ENCODE peak calls at places on chromosomes 7 and 10, in five cellular contexts. X is heart right ventricle, W is H9, R is endothelial cell, Q is transverse colon. T is an unnamed sample.

GRCh38 chr7:131250331-131250730 is 77.3 kb upstream of the MKLN1 start:
- DNase-seq in R (no peak), W (no peak), X (no peak), Q (no peak), T (no peak)

GRCh38 chr7:117019786-117020604 is 66.7 kb downstream of the ST7 start:
- DNase-seq in W (peak; percentile 52), Q (peak; percentile 37), X (peak; percentile 50), R (peak; percentile 61), T (peak; percentile 59)

GRCh38 chr10:59025981-59026730 is 150.3 kb upstream of the PHYHIPL start:
- DNase-seq in X (no peak), R (no peak), Q (no peak), W (peak; percentile 25), T (no peak)

GRCh38 chr10:103792547-103792946 is 62.8 kb downstream of the SH3PXD2A start:
- DNase-seq in Q (no peak), W (no peak), X (no peak), R (no peak), T (no peak)

GRCh38 chr7:88116395-88116794 is 103.4 kb downstream of the SRI start:
- DNase-seq in R (no peak), Q (no peak), W (no peak), X (no peak), T (no peak)

GRCh38 chr10:78727728-78728127 is 341.0 kb upstream of the ZMIZ1 start:
- DNase-seq in W (no peak), R (no peak), Q (no peak), X (peak; percentile 21), T (no peak)

GRCh38 chr10:22321831-22322662 is 1.1 kb downstream of the BMI1 start:
- DNase-seq in W (peak; percentile 46), X (peak; percentile 45), Q (no peak), R (no peak), T (no peak)

GRCh38 chr10:934746-935406 is 3.4 kb upstream of the LARP4B start:
- DNase-seq in X (no peak), R (no peak), W (no peak), Q (no peak), T (no peak)

DNA sequence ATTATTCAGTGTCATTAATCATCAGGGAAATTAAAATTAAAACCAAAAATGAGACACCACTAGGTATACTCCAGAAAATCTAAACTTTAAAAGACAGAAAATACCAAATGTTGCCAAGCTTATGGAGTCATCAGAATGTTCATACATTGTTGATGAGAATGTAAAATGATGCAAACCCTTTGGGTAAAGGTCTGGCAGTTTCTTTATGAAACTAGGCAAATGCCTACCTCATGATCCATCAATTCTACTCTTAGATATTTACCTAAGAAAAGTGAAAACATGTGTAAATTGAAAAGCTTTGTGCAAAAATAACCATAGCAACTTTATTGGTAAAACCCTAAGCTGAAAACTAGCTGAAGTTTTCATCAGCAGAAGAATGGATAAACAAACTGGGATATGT is 329.5 kb upstream of the MEOX2 start:
- DNase-seq in Q (no peak), R (no peak), W (no peak), X (no peak), T (no peak)
- TF ChIP-seq CTCF in Q (no peak), R (no peak), W (no peak), X (no peak), T (no peak)

GRCh38 chr7:89680161-89680560 is 474.1 kb upstream of the STEAP1 start:
- DNase-seq in W (no peak), X (no peak), Q (no peak), R (no peak), T (no peak)
- TF ChIP-seq CTCF in W (no peak), X (no peak), Q (no peak), R (no peak), T (no peak)

DNA sequence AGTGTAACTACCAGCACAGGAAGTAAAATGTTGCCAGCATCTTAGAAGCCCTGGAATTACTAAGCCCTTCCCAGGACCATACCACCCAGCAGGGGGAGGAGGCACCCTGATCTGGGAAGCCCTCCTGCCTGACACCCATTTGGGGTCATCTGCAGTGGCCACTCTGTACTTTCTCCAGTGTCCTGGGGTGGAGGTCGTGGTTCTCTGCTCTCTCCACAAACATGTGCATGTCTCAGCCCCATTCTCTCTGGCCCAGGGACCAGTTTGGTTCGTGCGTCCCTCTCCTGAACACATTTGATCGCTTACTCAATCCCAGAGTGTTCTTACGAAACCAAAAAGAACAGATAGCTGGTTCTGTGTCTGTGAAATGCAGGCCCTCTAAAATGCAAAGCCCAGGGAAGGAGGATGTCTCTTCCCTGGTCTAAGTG is 9.4 kb upstream of the LRRC27 start:
- DNase-seq in X (no peak), R (no peak), W (no peak), Q (no peak), T (no peak)
- TF ChIP-seq CTCF in X (no peak), R (no peak), W (peak; percentile 20), Q (no peak), T (peak; percentile 37)

GRCh38 chr10:5976689-5977470 is 463 bp downstream of the IL15RA start:
- DNase-seq in W (peak; percentile 57), R (peak; percentile 46), X (peak; percentile 52), Q (peak; percentile 70), T (no peak)
- TF ChIP-seq CTCF in W (no peak), R (no peak), X (peak; percentile 18), Q (no peak), T (no peak)

T was measured in epithelial cell of proximal tubule.